ENCODE peak calls at places on chromosome 5, in eight cellular contexts. One of them, this sample, is unnamed. For H3K36me3, the result is how much of the 10 kb centered on the place peaks cover.

GRCh38 chr5:38556599-38557308 is at the start of gene LIFR:
- DNase-seq in tibial artery: peak
- DNase-seq in right lobe of liver: peak
- DNase-seq in naive thymus-derived CD4-positive, alpha-beta T cell: peak
- DNase-seq in CD4-positive, alpha-beta memory T cell: peak
- DNase-seq in heart left ventricle: peak
- DNase-seq in mammary epithelial cell: peak
- DNase-seq in K562: peak
- DNase-seq in this sample: peak

GRCh38 chr5:31664566-31664965 is 25.6 kb downstream of the PDZD2 start:
- DNase-seq in tibial artery: no peak
- DNase-seq in right lobe of liver: no peak
- DNase-seq in naive thymus-derived CD4-positive, alpha-beta T cell: no peak
- DNase-seq in CD4-positive, alpha-beta memory T cell: no peak
- DNase-seq in heart left ventricle: no peak
- DNase-seq in mammary epithelial cell: peak
- DNase-seq in K562: peak
- DNase-seq in this sample: no peak

GRCh38 chr5:16160706-16161105 is 18.9 kb downstream of the MARCHF11 start:
- DNase-seq in tibial artery: no peak
- DNase-seq in right lobe of liver: peak
- DNase-seq in naive thymus-derived CD4-positive, alpha-beta T cell: peak
- DNase-seq in CD4-positive, alpha-beta memory T cell: peak
- DNase-seq in heart left ventricle: no peak
- DNase-seq in mammary epithelial cell: peak
- DNase-seq in K562: peak
- DNase-seq in this sample: no peak

GRCh38 chr5:162488077-162488476 is 420.5 kb downstream of the GABRG2 start:
- DNase-seq in tibial artery: no peak
- DNase-seq in right lobe of liver: no peak
- DNase-seq in naive thymus-derived CD4-positive, alpha-beta T cell: no peak
- DNase-seq in CD4-positive, alpha-beta memory T cell: no peak
- DNase-seq in heart left ventricle: no peak
- DNase-seq in mammary epithelial cell: no peak
- DNase-seq in K562: no peak
- DNase-seq in this sample: no peak

GRCh38 chr5:79771387-79771786 is 81.8 kb downstream of the CMYA5 start:
- DNase-seq in tibial artery: no peak
- DNase-seq in right lobe of liver: no peak
- DNase-seq in naive thymus-derived CD4-positive, alpha-beta T cell: no peak
- DNase-seq in CD4-positive, alpha-beta memory T cell: no peak
- DNase-seq in heart left ventricle: no peak
- DNase-seq in mammary epithelial cell: no peak
- DNase-seq in K562: no peak
- DNase-seq in this sample: no peak

GRCh38 chr5:134273642-134274361 is 47.9 kb upstream of the PPP2CA start:
- DNase-seq in tibial artery: no peak
- DNase-seq in right lobe of liver: no peak
- DNase-seq in naive thymus-derived CD4-positive, alpha-beta T cell: no peak
- DNase-seq in CD4-positive, alpha-beta memory T cell: no peak
- DNase-seq in heart left ventricle: no peak
- DNase-seq in mammary epithelial cell: peak
- DNase-seq in K562: no peak
- DNase-seq in this sample: no peak

GRCh38 chr5:37435261-37435660 is 56.1 kb downstream of the WDR70 start:
- DNase-seq in tibial artery: no peak
- DNase-seq in right lobe of liver: no peak
- DNase-seq in naive thymus-derived CD4-positive, alpha-beta T cell: no peak
- DNase-seq in CD4-positive, alpha-beta memory T cell: no peak
- DNase-seq in heart left ventricle: no peak
- DNase-seq in mammary epithelial cell: no peak
- DNase-seq in K562: no peak
- DNase-seq in this sample: no peak

GRCh38 chr5:21802869-21803490 is 1050.2 kb downstream of the CDH12 start:
- DNase-seq in tibial artery: no peak
- DNase-seq in right lobe of liver: no peak
- DNase-seq in naive thymus-derived CD4-positive, alpha-beta T cell: no peak
- DNase-seq in CD4-positive, alpha-beta memory T cell: no peak
- DNase-seq in heart left ventricle: no peak
- DNase-seq in mammary epithelial cell: peak
- DNase-seq in K562: peak
- DNase-seq in this sample: no peak

GRCh38 chr5:112694853-112695709 is 42.6 kb upstream of the APC start:
- DNase-seq in tibial artery: no peak
- DNase-seq in right lobe of liver: no peak
- DNase-seq in naive thymus-derived CD4-positive, alpha-beta T cell: no peak
- DNase-seq in CD4-positive, alpha-beta memory T cell: no peak
- DNase-seq in heart left ventricle: no peak
- DNase-seq in mammary epithelial cell: peak
- DNase-seq in K562: peak
- DNase-seq in this sample: no peak

GRCh38 chr5:148864113-148864841 is 37.9 kb downstream of the ADRB2 start:
- DNase-seq in tibial artery: no peak
- DNase-seq in right lobe of liver: no peak
- DNase-seq in naive thymus-derived CD4-positive, alpha-beta T cell: no peak
- DNase-seq in CD4-positive, alpha-beta memory T cell: no peak
- DNase-seq in heart left ventricle: peak
- DNase-seq in mammary epithelial cell: no peak
- DNase-seq in K562: no peak
- DNase-seq in this sample: no peak

GRCh38 chr5:112109331-112109993 is 309.6 kb downstream of the EPB41L4A start:
- DNase-seq in tibial artery: no peak
- DNase-seq in right lobe of liver: peak
- DNase-seq in naive thymus-derived CD4-positive, alpha-beta T cell: no peak
- DNase-seq in CD4-positive, alpha-beta memory T cell: no peak
- DNase-seq in heart left ventricle: peak
- DNase-seq in mammary epithelial cell: peak
- DNase-seq in K562: peak
- DNase-seq in this sample: no peak

GRCh38 chr5:56358703-56359428 is 125.7 kb upstream of the ANKRD55 start:
- DNase-seq in tibial artery: peak
- DNase-seq in right lobe of liver: peak
- DNase-seq in naive thymus-derived CD4-positive, alpha-beta T cell: no peak
- DNase-seq in CD4-positive, alpha-beta memory T cell: no peak
- DNase-seq in heart left ventricle: peak
- DNase-seq in mammary epithelial cell: peak
- DNase-seq in K562: no peak
- DNase-seq in this sample: no peak

GRCh38 chr5:110268985-110269384 is 457.5 kb downstream of the TMEM232 start:
- DNase-seq in tibial artery: no peak
- DNase-seq in right lobe of liver: no peak
- DNase-seq in naive thymus-derived CD4-positive, alpha-beta T cell: no peak
- DNase-seq in CD4-positive, alpha-beta memory T cell: no peak
- DNase-seq in heart left ventricle: no peak
- DNase-seq in mammary epithelial cell: no peak
- DNase-seq in K562: no peak
- DNase-seq in this sample: no peak

GRCh38 chr5:65307088-65307487 is 174.6 kb downstream of the ADAMTS6 start:
- DNase-seq in tibial artery: no peak
- DNase-seq in right lobe of liver: no peak
- DNase-seq in naive thymus-derived CD4-positive, alpha-beta T cell: no peak
- DNase-seq in CD4-positive, alpha-beta memory T cell: no peak
- DNase-seq in heart left ventricle: no peak
- DNase-seq in mammary epithelial cell: no peak
- DNase-seq in K562: no peak
- DNase-seq in this sample: no peak

GRCh38 chr5:42912184-42912766 is 100.6 kb upstream of the SELENOP start:
- DNase-seq in tibial artery: no peak
- DNase-seq in right lobe of liver: no peak
- DNase-seq in naive thymus-derived CD4-positive, alpha-beta T cell: peak
- DNase-seq in CD4-positive, alpha-beta memory T cell: peak
- DNase-seq in heart left ventricle: no peak
- DNase-seq in mammary epithelial cell: peak
- DNase-seq in K562: peak
- DNase-seq in this sample: no peak

GRCh38 chr5:181217111-181217804 is 5.8 kb upstream of the TRIM41 start:
- DNase-seq in tibial artery: peak
- DNase-seq in right lobe of liver: no peak
- DNase-seq in naive thymus-derived CD4-positive, alpha-beta T cell: peak
- DNase-seq in CD4-positive, alpha-beta memory T cell: peak
- DNase-seq in heart left ventricle: peak
- DNase-seq in mammary epithelial cell: peak
- DNase-seq in K562: peak
- DNase-seq in this sample: peak

GRCh38 chr5:7781899-7782298 is 69.0 kb downstream of the CFAP90 start:
- DNase-seq in tibial artery: no peak
- DNase-seq in right lobe of liver: no peak
- DNase-seq in naive thymus-derived CD4-positive, alpha-beta T cell: no peak
- DNase-seq in CD4-positive, alpha-beta memory T cell: no peak
- DNase-seq in heart left ventricle: no peak
- DNase-seq in mammary epithelial cell: no peak
- DNase-seq in K562: no peak
- DNase-seq in this sample: no peak

GRCh38 chr5:141664733-141665461 is 13.7 kb upstream of the FCHSD1 start:
- DNase-seq in tibial artery: peak
- DNase-seq in right lobe of liver: peak
- DNase-seq in naive thymus-derived CD4-positive, alpha-beta T cell: peak
- DNase-seq in CD4-positive, alpha-beta memory T cell: peak
- DNase-seq in heart left ventricle: peak
- DNase-seq in mammary epithelial cell: no peak
- DNase-seq in K562: peak
- DNase-seq in this sample: peak

GRCh38 chr5:141672071-141672855 is 9.8 kb downstream of the ARAP3 start:
- DNase-seq in tibial artery: no peak
- DNase-seq in right lobe of liver: no peak
- DNase-seq in naive thymus-derived CD4-positive, alpha-beta T cell: no peak
- DNase-seq in CD4-positive, alpha-beta memory T cell: no peak
- DNase-seq in heart left ventricle: no peak
- DNase-seq in mammary epithelial cell: no peak
- DNase-seq in K562: no peak
- DNase-seq in this sample: no peak

GRCh38 chr5:141665995-141666940 is 15.1 kb upstream of the FCHSD1 start:
- DNase-seq in tibial artery: no peak
- DNase-seq in right lobe of liver: no peak
- DNase-seq in naive thymus-derived CD4-positive, alpha-beta T cell: no peak
- DNase-seq in CD4-positive, alpha-beta memory T cell: no peak
- DNase-seq in heart left ventricle: no peak
- DNase-seq in mammary epithelial cell: no peak
- DNase-seq in K562: no peak
- DNase-seq in this sample: no peak

GRCh38 chr5:141669519-141669918 is 12.5 kb downstream of the ARAP3 start:
- DNase-seq in tibial artery: no peak
- DNase-seq in right lobe of liver: no peak
- DNase-seq in naive thymus-derived CD4-positive, alpha-beta T cell: no peak
- DNase-seq in CD4-positive, alpha-beta memory T cell: no peak
- DNase-seq in heart left ventricle: no peak
- DNase-seq in mammary epithelial cell: no peak
- DNase-seq in K562: peak
- DNase-seq in this sample: no peak

GRCh38 chr5:141668601-141669265 is 13.3 kb downstream of the ARAP3 start:
- DNase-seq in tibial artery: no peak
- DNase-seq in right lobe of liver: peak
- DNase-seq in naive thymus-derived CD4-positive, alpha-beta T cell: no peak
- DNase-seq in CD4-positive, alpha-beta memory T cell: no peak
- DNase-seq in heart left ventricle: no peak
- DNase-seq in mammary epithelial cell: no peak
- DNase-seq in K562: no peak
- DNase-seq in this sample: no peak
- H3K36me3 ChIP-seq in tibial artery: under half
- H3K36me3 ChIP-seq in right lobe of liver: under half
- H3K36me3 ChIP-seq in naive thymus-derived CD4-positive, alpha-beta T cell: under half
- H3K36me3 ChIP-seq in CD4-positive, alpha-beta memory T cell: under half
- H3K36me3 ChIP-seq in heart left ventricle: half or more
- H3K36me3 ChIP-seq in mammary epithelial cell: under half
- H3K36me3 ChIP-seq in K562: under half
- H3K36me3 ChIP-seq in this sample: under half

DNA sequence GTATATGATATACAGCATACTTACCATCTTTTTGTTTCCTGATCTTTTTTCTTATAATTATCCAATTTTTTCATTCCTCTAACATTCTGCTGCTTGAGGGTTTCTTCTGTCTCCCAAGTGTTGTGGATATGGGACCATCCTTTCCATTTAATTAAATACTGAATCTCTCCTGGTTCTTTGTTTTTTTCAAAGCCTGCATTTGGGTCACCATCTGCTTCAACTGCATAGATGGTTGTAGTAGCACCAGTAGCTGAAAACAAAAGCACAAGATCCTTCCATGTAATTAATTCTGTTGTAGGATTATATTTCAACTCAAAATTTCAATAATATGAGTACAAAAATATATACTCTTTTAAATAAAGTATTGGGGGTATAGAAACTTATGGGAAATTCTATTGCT is 29.4 kb downstream of the CHD1 start:
- DNase-seq in tibial artery: no peak
- DNase-seq in right lobe of liver: no peak
- DNase-seq in naive thymus-derived CD4-positive, alpha-beta T cell: no peak
- DNase-seq in CD4-positive, alpha-beta memory T cell: no peak
- DNase-seq in heart left ventricle: no peak
- DNase-seq in mammary epithelial cell: no peak
- DNase-seq in K562: no peak
- DNase-seq in this sample: no peak
- H3K36me3 ChIP-seq in tibial artery: half or more
- H3K36me3 ChIP-seq in right lobe of liver: under half
- H3K36me3 ChIP-seq in naive thymus-derived CD4-positive, alpha-beta T cell: under half
- H3K36me3 ChIP-seq in CD4-positive, alpha-beta memory T cell: half or more
- H3K36me3 ChIP-seq in heart left ventricle: half or more
- H3K36me3 ChIP-seq in mammary epithelial cell: half or more
- H3K36me3 ChIP-seq in K562: half or more
- H3K36me3 ChIP-seq in this sample: half or more

GRCh38 chr5:14483504-14484157 is 98.0 kb upstream of the OTULINL start:
- DNase-seq in tibial artery: no peak
- DNase-seq in right lobe of liver: no peak
- DNase-seq in naive thymus-derived CD4-positive, alpha-beta T cell: no peak
- DNase-seq in CD4-positive, alpha-beta memory T cell: no peak
- DNase-seq in heart left ventricle: no peak
- DNase-seq in mammary epithelial cell: no peak
- DNase-seq in K562: no peak
- DNase-seq in this sample: no peak
- H3K36me3 ChIP-seq in tibial artery: half or more
- H3K36me3 ChIP-seq in right lobe of liver: under half
- H3K36me3 ChIP-seq in naive thymus-derived CD4-positive, alpha-beta T cell: under half
- H3K36me3 ChIP-seq in CD4-positive, alpha-beta memory T cell: under half
- H3K36me3 ChIP-seq in heart left ventricle: half or more
- H3K36me3 ChIP-seq in mammary epithelial cell: under half
- H3K36me3 ChIP-seq in K562: under half
- H3K36me3 ChIP-seq in this sample: half or more

DNA sequence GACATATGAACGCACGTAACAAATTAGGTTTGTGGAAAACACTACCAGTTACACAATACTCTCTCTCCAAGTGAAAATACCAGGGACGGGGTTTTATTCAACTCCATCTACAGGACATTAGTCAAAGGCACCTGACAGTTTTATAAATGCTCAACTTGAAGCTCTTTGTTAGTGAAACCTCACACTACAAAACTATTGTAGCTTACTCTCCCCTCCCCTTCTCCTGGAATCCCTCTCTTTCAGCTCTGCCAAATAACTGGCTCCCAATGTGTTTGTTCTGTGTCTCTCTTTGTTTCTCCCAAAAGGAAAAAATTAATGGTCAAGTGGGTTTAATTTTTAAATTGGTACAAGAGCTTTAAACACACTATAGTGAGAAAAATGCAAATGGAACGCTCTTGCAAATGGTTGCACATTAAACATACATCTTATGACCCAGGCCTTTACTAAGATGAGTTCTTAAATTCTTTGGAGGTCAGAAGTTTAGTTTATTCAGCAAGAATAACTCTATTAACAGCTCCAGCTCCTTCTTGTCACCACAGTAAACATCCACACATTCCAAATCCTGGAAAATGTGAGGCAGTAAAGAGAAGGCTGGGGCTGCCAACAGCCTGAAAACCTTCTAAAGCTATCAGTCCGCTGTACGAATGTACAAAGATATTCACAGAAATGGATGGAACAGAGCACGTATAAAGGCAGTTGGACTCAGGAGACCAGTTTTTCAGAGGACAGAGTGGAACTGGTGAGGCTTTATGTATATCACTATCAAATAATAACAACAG is 48.3 kb downstream of the ZNF608 start:
- DNase-seq in tibial artery: no peak
- DNase-seq in right lobe of liver: no peak
- DNase-seq in naive thymus-derived CD4-positive, alpha-beta T cell: no peak
- DNase-seq in CD4-positive, alpha-beta memory T cell: no peak
- DNase-seq in heart left ventricle: peak
- DNase-seq in mammary epithelial cell: no peak
- DNase-seq in K562: no peak
- DNase-seq in this sample: no peak
- H3K36me3 ChIP-seq in tibial artery: under half
- H3K36me3 ChIP-seq in right lobe of liver: under half
- H3K36me3 ChIP-seq in naive thymus-derived CD4-positive, alpha-beta T cell: under half
- H3K36me3 ChIP-seq in CD4-positive, alpha-beta memory T cell: under half
- H3K36me3 ChIP-seq in heart left ventricle: under half
- H3K36me3 ChIP-seq in mammary epithelial cell: under half
- H3K36me3 ChIP-seq in K562: under half
- H3K36me3 ChIP-seq in this sample: under half

This sample was measured in spleen.